ENCODE peak calls at places on chromosome 22, in seven cellular contexts. V is GM23338, B is MM.1S, Z is Karpas-422, K is PC-9, J is OCI-LY7, I is HCT116. T is an unnamed sample. For H3K9me2, the result is how much of the 10 kb centered on the place peaks cover.

GRCh38 chr22:30241576-30242371 is 4.8 kb downstream of the LIF start:
- DNase-seq in V (no peak), B (no peak), Z (no peak), K (no peak), J (no peak), I (no peak), T (no peak)

GRCh38 chr22:32796865-32797573 is 4.5 kb upstream of the TIMP3 start:
- DNase-seq in V (peak), B (peak), Z (peak), K (peak), J (peak), I (peak), T (peak)

GRCh38 chr22:29748248-29748893 is 18.4 kb downstream of the ZMAT5 start:
- DNase-seq in V (no peak), B (peak), Z (no peak), K (no peak), J (no peak), I (no peak), T (peak)

GRCh38 chr22:37196539-37197450 is 8.7 kb upstream of the C1QTNF6 start:
- DNase-seq in V (no peak), B (no peak), Z (no peak), K (peak), J (no peak), I (peak), T (peak)

GRCh38 chr22:23113067-23113846 is 28.5 kb downstream of the RSPH14 start:
- DNase-seq in V (no peak), B (no peak), Z (peak), K (no peak), J (peak), I (no peak), T (no peak)

GRCh38 chr22:38467438-38467903 is 425 bp upstream of the KDELR3 start:
- DNase-seq in V (peak), B (no peak), Z (no peak), K (no peak), J (no peak), I (no peak), T (no peak)

GRCh38 chr22:22388494-22388893 is 120.0 kb downstream of the ZNF280B start:
- DNase-seq in V (no peak), B (no peak), Z (no peak), K (no peak), J (no peak), I (no peak), T (no peak)

GRCh38 chr22:37777122-37777687 is 30.5 kb upstream of the GCAT start:
- DNase-seq in V (peak), B (peak), Z (peak), K (peak), J (peak), I (peak), T (peak)

GRCh38 chr22:19330865-19331418 is 39.4 kb upstream of the CLTCL1 start:
- DNase-seq in V (no peak), B (no peak), Z (no peak), K (no peak), J (no peak), I (no peak), T (no peak)

GRCh38 chr22:42353883-42354727 is 78.1 kb downstream of the NFAM1 start:
- DNase-seq in V (peak), B (no peak), Z (no peak), K (no peak), J (no peak), I (no peak), T (peak)

GRCh38 chr22:24059793-24060192 is 48.7 kb downstream of the CABIN1 start:
- DNase-seq in V (no peak), B (no peak), Z (no peak), K (no peak), J (no peak), I (no peak), T (no peak)

GRCh38 chr22:21939392-21940319 is 13.0 kb downstream of the PPM1F start:
- DNase-seq in V (no peak), B (no peak), Z (no peak), K (no peak), J (no peak), I (no peak), T (peak)

GRCh38 chr22:23306438-23306921 is 126.2 kb downstream of the BCR start:
- DNase-seq in V (no peak), B (no peak), Z (peak), K (no peak), J (no peak), I (no peak), T (peak)

GRCh38 chr22:18144105-18144504 is 5.9 kb upstream of the USP18 start:
- DNase-seq in V (no peak), B (no peak), Z (no peak), K (no peak), J (no peak), I (no peak), T (no peak)

GRCh38 chr22:23532756-23533155 is 47.3 kb downstream of the IGLL1 start:
- DNase-seq in V (no peak), B (no peak), Z (no peak), K (no peak), J (no peak), I (no peak), T (no peak)

GRCh38 chr22:38461057-38461413 is 6.0 kb upstream of the KCNJ4 start:
- DNase-seq in V (no peak), B (no peak), Z (no peak), K (no peak), J (no peak), I (no peak), T (no peak)

GRCh38 chr22:32830957-32831356 is 29.5 kb downstream of the TIMP3 start:
- DNase-seq in V (no peak), B (no peak), Z (no peak), K (no peak), J (no peak), I (no peak), T (no peak)

GRCh38 chr22:19530751-19531150 is 6.5 kb upstream of the CLDN5 start:
- DNase-seq in V (no peak), B (no peak), Z (no peak), K (no peak), J (no peak), I (no peak), T (no peak)

GRCh38 chr22:38177926-38178604 is 3.6 kb downstream of the PLA2G6 start:
- DNase-seq in V (peak), B (no peak), Z (no peak), K (peak), J (no peak), I (peak), T (peak)

GRCh38 chr22:41237036-41237706 is 3.6 kb downstream of the CHADL start:
- DNase-seq in V (peak), B (no peak), Z (no peak), K (no peak), J (no peak), I (no peak), T (no peak)

GRCh38 chr22:27105142-27106025 is 448.0 kb downstream of the MIAT start:
- DNase-seq in V (no peak), B (no peak), Z (no peak), K (no peak), J (no peak), I (no peak), T (peak)

GRCh38 chr22:49017769-49018330 is 809.8 kb downstream of the BRD1 start:
- DNase-seq in V (no peak), B (no peak), Z (no peak), K (no peak), J (no peak), I (no peak), T (no peak)

GRCh38 chr22:41917906-41918791 is 3.3 kb upstream of the SHISA8 start:
- DNase-seq in V (no peak), B (no peak), Z (peak), K (peak), J (peak), I (no peak), T (peak)

GRCh38 chr22:30143265-30143664 is 63.0 kb downstream of the HORMAD2 start:
- DNase-seq in V (no peak), B (no peak), Z (no peak), K (no peak), J (no peak), I (no peak), T (no peak)

GRCh38 chr22:42648368-42649260 is 578 bp downstream of the CYB5R3 start:
- DNase-seq in V (no peak), B (peak), Z (peak), K (peak), J (peak), I (no peak), T (peak)

GRCh38 chr22:49015993-49016908 is 811.4 kb downstream of the BRD1 start:
- DNase-seq in V (no peak), B (no peak), Z (no peak), K (no peak), J (no peak), I (no peak), T (no peak)

GRCh38 chr22:37999640-38000272 is 15.4 kb upstream of the SOX10 start:
- DNase-seq in V (no peak), B (no peak), Z (peak), K (peak), J (peak), I (peak), T (peak)

GRCh38 chr22:48772286-48772907 is 1055.3 kb downstream of the BRD1 start:
- DNase-seq in V (no peak), B (no peak), Z (no peak), K (no peak), J (no peak), I (no peak), T (no peak)

GRCh38 chr22:22884010-22884887 is 3.4 kb upstream of the IGLL5 start:
- DNase-seq in V (peak), B (peak), Z (peak), K (peak), J (peak), I (peak), T (peak)

GRCh38 chr22:27888310-27888709 is 30.7 kb downstream of the PITPNB start:
- DNase-seq in V (no peak), B (no peak), Z (no peak), K (no peak), J (no peak), I (no peak), T (no peak)

GRCh38 chr22:49770454-49771265 is 57.0 kb downstream of the BRD1 start:
- DNase-seq in V (no peak), B (no peak), Z (no peak), K (no peak), J (no peak), I (no peak), T (no peak)

GRCh38 chr22:37153901-37154300 is 4.2 kb upstream of the IL2RB start:
- DNase-seq in V (no peak), B (no peak), Z (no peak), K (no peak), J (no peak), I (no peak), T (no peak)

GRCh38 chr22:19959043-19959586 is 17.5 kb upstream of the TXNRD2 start:
- DNase-seq in V (peak), B (no peak), Z (peak), K (peak), J (no peak), I (peak), T (peak)

GRCh38 chr22:43817402-43817801 is 5.3 kb upstream of the EFCAB6 start:
- DNase-seq in V (no peak), B (no peak), Z (no peak), K (no peak), J (no peak), I (no peak), T (no peak)
- H3K9me2 ChIP-seq in V (under half), B (under half), Z (under half), K (under half), J (under half), I (under half), T (under half)

GRCh38 chr22:35903571-35904331 is 124.9 kb downstream of the RBFOX2 start:
- DNase-seq in V (no peak), B (no peak), Z (no peak), K (no peak), J (no peak), I (no peak), T (no peak)
- H3K4me2 ChIP-seq in V (no peak), B (no peak), Z (no peak), K (peak), J (peak), I (no peak), T (no peak)

GRCh38 chr22:47621253-47621652 is 858.8 kb downstream of the TBC1D22A start:
- DNase-seq in V (no peak), B (no peak), Z (no peak), K (no peak), J (no peak), I (no peak), T (no peak)
- H3K9me2 ChIP-seq in V (under half), B (under half), Z (under half), K (under half), J (under half), I (under half), T (under half)

GRCh38 chr22:31639640-31640039 is 22.4 kb downstream of the PISD start:
- DNase-seq in V (no peak), B (no peak), Z (no peak), K (peak), J (no peak), I (no peak), T (no peak)
- H3K4me2 ChIP-seq in V (no peak), B (no peak), Z (peak), K (no peak), J (peak), I (no peak), T (no peak)

GRCh38 chr22:45756558-45756957 is 84.9 kb downstream of the ATXN10 start:
- DNase-seq in V (no peak), B (no peak), Z (no peak), K (no peak), J (no peak), I (no peak), T (no peak)

GRCh38 chr22:45760682-45761081 is 89.0 kb downstream of the ATXN10 start:
- DNase-seq in V (no peak), B (no peak), Z (no peak), K (no peak), J (no peak), I (no peak), T (no peak)

GRCh38 chr22:45757936-45758335 is 86.3 kb downstream of the ATXN10 start:
- DNase-seq in V (no peak), B (no peak), Z (no peak), K (no peak), J (no peak), I (no peak), T (no peak)

GRCh38 chr22:45757068-45757467 is 85.4 kb downstream of the ATXN10 start:
- DNase-seq in V (peak), B (no peak), Z (no peak), K (no peak), J (no peak), I (no peak), T (peak)

DNA sequence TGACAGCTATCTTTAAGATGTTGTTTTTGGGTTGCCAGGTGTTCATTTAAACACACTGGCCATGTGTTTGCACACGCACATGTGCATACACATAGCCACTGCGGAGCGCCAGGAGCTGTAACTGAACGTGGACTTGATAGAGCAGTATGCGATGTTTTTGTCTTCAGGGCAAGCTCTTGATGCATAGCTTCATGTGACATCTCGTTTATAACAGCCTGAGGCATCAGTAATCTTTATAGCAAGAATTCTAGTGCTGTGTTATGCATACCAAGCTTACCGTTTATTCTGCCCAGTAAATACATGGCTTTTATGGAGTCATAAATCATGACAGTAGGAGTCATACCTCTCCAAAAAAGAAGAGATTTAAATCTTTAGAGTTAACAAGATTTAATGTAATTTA is 87.0 kb downstream of the ATXN10 start:
- DNase-seq in V (no peak), B (no peak), Z (no peak), K (no peak), J (no peak), I (no peak), T (no peak)
- H3K9me2 ChIP-seq in V (under half), B (under half), Z (under half), K (under half), J (under half), I (under half), T (under half)

GRCh38 chr22:45731798-45732495 is 60.3 kb downstream of the ATXN10 start:
- DNase-seq in V (peak), B (no peak), Z (peak), K (no peak), J (peak), I (no peak), T (peak)
- H3K4me2 ChIP-seq in V (no peak), B (no peak), Z (no peak), K (no peak), J (no peak), I (no peak), T (peak)

DNA sequence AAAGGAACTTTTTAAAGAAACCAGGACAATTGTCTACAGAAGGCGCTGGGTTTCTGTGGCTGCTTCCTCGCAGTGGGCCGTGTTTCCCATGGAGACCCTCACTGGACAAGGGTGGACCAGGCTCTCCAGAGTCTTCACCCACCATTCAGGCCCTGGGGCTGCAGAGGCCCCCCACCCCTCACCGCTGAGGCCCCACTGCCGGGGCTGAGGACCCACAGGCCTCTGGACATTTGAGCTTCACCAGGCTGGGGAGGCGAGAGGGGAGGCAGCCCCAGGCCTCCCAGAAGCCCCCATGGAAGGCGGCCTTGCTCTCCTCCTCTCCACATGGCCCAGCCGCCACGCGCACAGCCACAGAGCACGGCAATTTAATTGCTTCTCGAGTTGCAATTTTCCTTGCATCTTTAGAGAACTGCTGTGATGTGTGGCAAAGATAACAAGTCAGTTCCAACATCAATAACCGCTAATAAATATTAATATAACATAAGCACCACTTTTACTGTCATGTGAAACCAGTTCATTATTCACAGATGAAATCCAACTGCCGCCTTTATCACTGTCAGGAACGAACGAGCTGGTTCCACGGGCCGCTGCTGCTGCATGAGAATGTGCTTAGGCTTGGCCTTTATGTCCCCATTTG is 81.0 kb downstream of the PHF21B start:
- DNase-seq in V (no peak), B (no peak), Z (no peak), K (no peak), J (no peak), I (no peak), T (no peak)
- H3K9me2 ChIP-seq in V (under half), B (under half), Z (under half), K (under half), J (under half), I (under half), T (under half)

GRCh38 chr22:17063372-17064106 is 21.3 kb upstream of the IL17RA start:
- DNase-seq in V (no peak), B (no peak), Z (peak), K (no peak), J (no peak), I (no peak), T (no peak)
- H3K4me2 ChIP-seq in V (no peak), B (no peak), Z (no peak), K (no peak), J (no peak), I (no peak), T (no peak)

GRCh38 chr22:45051419-45051818 is 41.6 kb upstream of the PHF21B start:
- DNase-seq in V (no peak), B (no peak), Z (no peak), K (no peak), J (no peak), I (no peak), T (no peak)

GRCh38 chr22:45051946-45052345 is 42.1 kb upstream of the PHF21B start:
- DNase-seq in V (no peak), B (no peak), Z (no peak), K (no peak), J (no peak), I (no peak), T (no peak)

GRCh38 chr22:45053571-45053970 is 43.8 kb upstream of the PHF21B start:
- DNase-seq in V (no peak), B (no peak), Z (no peak), K (no peak), J (no peak), I (no peak), T (no peak)

GRCh38 chr22:45055936-45056335 is 46.1 kb upstream of the PHF21B start:
- DNase-seq in V (no peak), B (no peak), Z (no peak), K (no peak), J (no peak), I (no peak), T (no peak)

GRCh38 chr22:45053094-45053493 is 43.3 kb upstream of the PHF21B start:
- DNase-seq in V (no peak), B (no peak), Z (no peak), K (no peak), J (no peak), I (no peak), T (no peak)
- H3K9me2 ChIP-seq in V (under half), B (under half), Z (under half), K (under half), J (under half), I (under half), T (under half)